ENCODE peak calls at places on chromosomes 2 and 18, in seven cellular contexts. J is GM23248; A is keratinocyte; Y is CD4-positive, CD25-positive, alpha-beta regulatory T cell; B is HCT116; T is colonic mucosa; D is sigmoid colon. K is an unnamed sample.

GRCh38 chr2:176514805-176515500 is 245.7 kb downstream of the MTX2 start:
- DNase-seq in J (no peak), A (peak; percentile 67), Y (no peak), B (no peak), T (no peak), D (no peak), K (no peak)

GRCh38 chr18:22639026-22639463 is 221.3 kb upstream of the CTAGE1 start:
- DNase-seq in J (peak; percentile 73), A (no peak), Y (no peak), B (no peak), T (no peak), D (no peak), K (no peak)

GRCh38 chr2:217622205-217622621 is 380.6 kb downstream of the TNS1 start:
- DNase-seq in J (peak; percentile 19), A (no peak), Y (no peak), B (no peak), T (no peak), D (peak; percentile 85), K (peak; percentile 50)

GRCh38 chr2:200677721-200678532 is 92.1 kb downstream of the AOX1 start:
- DNase-seq in J (peak; percentile 65), A (no peak), Y (no peak), B (no peak), T (no peak), D (no peak), K (no peak)

GRCh38 chr2:77567723-77568122 is 45.5 kb upstream of the LRRTM4 start:
- DNase-seq in J (no peak), A (no peak), Y (no peak), B (no peak), T (peak; percentile 53), D (no peak), K (no peak)

GRCh38 chr2:37026050-37026449 is 58.1 kb downstream of the HEATR5B start:
- DNase-seq in J (peak; percentile 11), A (no peak), Y (no peak), B (peak; percentile 2), T (no peak), D (no peak), K (peak; percentile 33)

GRCh38 chr2:200454839-200455801 is 54.7 kb downstream of the KCTD18 start:
- DNase-seq in J (peak; percentile 87), A (no peak), Y (peak; percentile 11), B (peak; percentile 28), T (no peak), D (no peak), K (no peak)

GRCh38 chr2:10007921-10008808 is 35.2 kb upstream of the KLF11 start:
- DNase-seq in J (peak; percentile 23), A (no peak), Y (no peak), B (no peak), T (no peak), D (peak; percentile 66), K (no peak)

GRCh38 chr2:167052825-167053224 is 164.5 kb downstream of the XIRP2 start:
- DNase-seq in J (peak; percentile 53), A (no peak), Y (no peak), B (no peak), T (no peak), D (no peak), K (no peak)

GRCh38 chr18:46481048-46481846 is 175.8 kb downstream of the LOXHD1 start:
- DNase-seq in J (peak; percentile 51), A (no peak), Y (peak; percentile 46), B (peak; percentile 27), T (peak; percentile 45), D (no peak), K (peak; percentile 75)

GRCh38 chr2:134327367-134327766 is 73.5 kb downstream of the MGAT5 start:
- DNase-seq in J (peak; percentile 60), A (peak; percentile 17), Y (no peak), B (no peak), T (no peak), D (no peak), K (no peak)

GRCh38 chr2:170336916-170337315 is 159.0 kb downstream of the MYO3B start:
- DNase-seq in J (no peak), A (no peak), Y (no peak), B (no peak), T (no peak), D (no peak), K (no peak)

GRCh38 chr18:68221116-68221724 is 493.7 kb downstream of the TMX3 start:
- DNase-seq in J (peak; percentile 3), A (no peak), Y (no peak), B (no peak), T (no peak), D (no peak), K (peak; percentile 49)

GRCh38 chr2:168913171-168913484 is 12.0 kb downstream of the G6PC2 start:
- DNase-seq in J (no peak), A (no peak), Y (no peak), B (no peak), T (no peak), D (no peak), K (no peak)

GRCh38 chr2:47129191-47129711 is 25.9 kb downstream of the STPG4 start:
- DNase-seq in J (no peak), A (no peak), Y (no peak), B (no peak), T (no peak), D (no peak), K (no peak)

GRCh38 chr2:112259509-112260294 is 4.9 kb upstream of the ZC3H8 start:
- DNase-seq in J (peak; percentile 83), A (peak; percentile 21), Y (peak; percentile 83), B (peak; percentile 67), T (peak; percentile 86), D (peak; percentile 91), K (peak; percentile 76)

GRCh38 chr18:22914633-22915032 is 18.5 kb upstream of the RBBP8 start:
- DNase-seq in J (no peak), A (no peak), Y (no peak), B (no peak), T (no peak), D (no peak), K (peak; percentile 24)

GRCh38 chr2:187055463-187055862 is 206.5 kb upstream of the ZSWIM2 start:
- DNase-seq in J (no peak), A (no peak), Y (no peak), B (no peak), T (no peak), D (no peak), K (no peak)

GRCh38 chr2:212197776-212198175 is 340.8 kb downstream of the ERBB4 start:
- DNase-seq in J (no peak), A (no peak), Y (no peak), B (no peak), T (no peak), D (no peak), K (no peak)
- H3K4me3 ChIP-seq in J (no peak overlapping the region), A (no peak overlapping the region), Y (no peak overlapping the region), B (no peak overlapping the region), T (no peak overlapping the region), D (no peak overlapping the region), K (no peak overlapping the region)

DNA sequence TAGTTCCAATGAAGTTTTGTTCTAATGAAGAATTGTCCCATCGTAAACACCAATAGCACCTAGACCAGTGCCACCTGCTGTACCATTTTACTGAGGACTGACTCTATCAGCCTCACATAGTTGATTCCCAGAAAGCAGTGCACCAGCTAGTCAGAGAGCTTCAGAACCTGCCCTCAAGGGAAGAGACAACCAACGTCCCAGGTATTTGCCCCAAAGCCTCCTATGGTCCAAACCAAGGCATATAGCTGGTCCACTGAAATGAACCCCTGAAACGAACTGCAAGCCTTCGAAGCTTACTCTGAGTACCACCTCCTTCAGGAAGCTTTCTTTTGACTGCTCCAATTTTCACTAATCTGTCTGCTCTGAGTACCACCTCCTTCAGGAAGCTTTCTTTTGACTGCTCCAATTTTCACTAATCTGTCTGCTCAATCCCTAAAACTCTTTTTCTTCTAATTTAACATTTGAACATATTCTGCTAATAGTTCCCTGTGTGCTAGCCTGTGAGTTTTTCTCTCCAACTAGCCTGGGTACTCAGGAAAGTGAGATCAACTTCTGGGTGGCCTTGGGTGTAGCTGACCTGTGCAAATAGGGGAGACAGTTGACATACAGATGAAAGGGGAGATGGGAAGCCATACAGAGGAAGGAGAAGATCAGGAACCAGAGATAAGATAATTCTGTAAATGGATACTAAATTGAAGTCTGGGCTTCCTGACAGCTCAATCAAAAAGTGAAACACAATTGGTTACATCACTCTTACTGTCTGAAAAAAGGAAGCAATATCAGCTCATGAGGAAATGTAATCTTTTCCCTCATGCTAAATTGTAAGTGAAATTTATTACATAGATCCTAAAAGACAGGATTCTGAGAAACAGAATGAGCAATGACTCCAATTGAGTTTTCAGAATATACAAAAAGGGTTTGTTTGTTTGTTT is 33.5 kb upstream of the EML4 start:
- DNase-seq in J (no peak), A (no peak), Y (no peak), B (no peak), T (no peak), D (no peak), K (no peak)
- H3K4me1 ChIP-seq in J (peaks cover 34% of the 10 kb centered on the region), A (peaks cover 40% of the 10 kb centered on the region), Y (peaks cover 78% of the 10 kb centered on the region), B (peaks cover 31% of the 10 kb centered on the region), T (peaks cover 7% of the 10 kb centered on the region), D (peaks cover 54% of the 10 kb centered on the region), K (no peaks in the 10 kb centered on the region)

GRCh38 chr2:120453635-120453998 is 107.7 kb downstream of the INHBB start:
- DNase-seq in J (peak; percentile 71), A (no peak), Y (no peak), B (no peak), T (no peak), D (no peak), K (no peak)
- H3K36me3 ChIP-seq in J (no peaks in the 10 kb centered on the region), A (no peaks in the 10 kb centered on the region), Y (no peaks in the 10 kb centered on the region), B (no peaks in the 10 kb centered on the region), T (no peaks in the 10 kb centered on the region), D (no peaks in the 10 kb centered on the region), K (no peaks in the 10 kb centered on the region)

GRCh38 chr2:57878573-57878910 is 168.1 kb upstream of the VRK2 start:
- DNase-seq in J (no peak), A (no peak), Y (no peak), B (no peak), T (no peak), D (no peak), K (peak; percentile 44)
- H3K4me3 ChIP-seq in J (no peak overlapping the region), A (no peak overlapping the region), Y (no peak overlapping the region), B (no peak overlapping the region), T (no peak overlapping the region), D (no peak overlapping the region), K (no peak overlapping the region)

DNA sequence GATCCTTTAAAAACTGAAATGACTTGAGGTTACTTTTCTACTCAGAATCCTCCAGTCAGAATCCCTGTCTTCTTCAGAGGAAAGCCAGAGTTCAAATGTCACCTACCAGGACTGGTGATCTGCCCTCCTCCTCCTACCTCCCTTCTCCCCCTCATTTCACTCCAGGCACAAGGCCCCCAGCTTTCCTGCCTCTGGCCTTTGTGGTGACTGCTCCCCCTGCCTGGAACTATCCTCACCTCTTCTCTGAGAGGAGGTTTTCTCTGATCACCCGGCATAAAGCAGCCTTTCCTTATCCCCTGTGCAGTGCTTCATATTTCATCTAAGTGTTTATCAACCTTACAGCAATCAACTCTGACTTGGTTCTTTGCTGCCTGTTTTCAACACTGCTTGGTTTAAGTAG is 6.8 kb downstream of the B3GNT2 start:
- DNase-seq in J (no peak), A (no peak), Y (no peak), B (no peak), T (no peak), D (no peak), K (no peak)
- H3K4me1 ChIP-seq in J (peaks cover 17% of the 10 kb centered on the region), A (peaks cover 17% of the 10 kb centered on the region), Y (peaks cover 97% of the 10 kb centered on the region), B (no peaks in the 10 kb centered on the region), T (no peaks in the 10 kb centered on the region), D (peaks cover 57% of the 10 kb centered on the region), K (peaks cover 3% of the 10 kb centered on the region)

GRCh38 chr2:31555967-31556706 is 24.6 kb downstream of the SRD5A2 start:
- DNase-seq in J (no peak), A (no peak), Y (no peak), B (no peak), T (no peak), D (no peak), K (no peak)
- H3K36me3 ChIP-seq in J (no peaks in the 10 kb centered on the region), A (no peaks in the 10 kb centered on the region), Y (no peaks in the 10 kb centered on the region), B (no peaks in the 10 kb centered on the region), T (no peaks in the 10 kb centered on the region), D (no peaks in the 10 kb centered on the region), K (no peaks in the 10 kb centered on the region)

GRCh38 chr2:231037202-231037730 is at the start of gene C2orf72:
- DNase-seq in J (peak; percentile 36), A (no peak), Y (no peak), B (no peak), T (no peak), D (no peak), K (peak; percentile 14)
- H3K4me3 ChIP-seq in J (peak within 1 kb of the TSS; percentile 37), A (no peak within 1 kb of the TSS), Y (no peak within 1 kb of the TSS), B (peak within 1 kb of the TSS; percentile 58), T (peak within 1 kb of the TSS; percentile 53), D (no peak within 1 kb of the TSS), K (peak within 1 kb of the TSS; percentile 24)